ENCODE peak calls at places on chromosome 4, in nine cellular contexts. Q, C, P, B, O, K, V, Z and E are unnamed samples.

GRCh38 chr4:80963051-80963450 is 67.5 kb upstream of the BMP3 start:
- DNase-seq in Q (no peak), C (no peak), P (no peak), B (no peak), O (no peak), K (no peak), V (no peak), Z (no peak), E (no peak)

GRCh38 chr4:175412744-175413143 is 399.3 kb downstream of the GPM6A start:
- DNase-seq in Q (no peak), C (no peak), P (no peak), B (no peak), O (no peak), K (no peak), V (no peak), Z (no peak), E (no peak)

GRCh38 chr4:168995537-168996295 is 14.3 kb downstream of the CBR4 start:
- DNase-seq in Q (no peak), C (no peak), P (no peak), B (no peak), O (no peak), K (no peak), V (no peak), Z (no peak), E (no peak)

GRCh38 chr4:133969202-133969873 is 232.3 kb downstream of the PABPC4L start:
- DNase-seq in Q (no peak), C (no peak), P (no peak), B (no peak), O (no peak), K (no peak), V (no peak), Z (peak; percentile 22), E (peak; percentile 1)

GRCh38 chr4:186719925-186720694 is 3.5 kb downstream of the FAT1 start:
- DNase-seq in Q (no peak), C (no peak), P (no peak), B (no peak), O (no peak), K (no peak), V (no peak), Z (no peak), E (no peak)

GRCh38 chr4:35934370-35934981 is 309.8 kb downstream of the ARAP2 start:
- DNase-seq in Q (peak; percentile 12), C (no peak), P (no peak), B (no peak), O (no peak), K (no peak), V (no peak), Z (no peak), E (no peak)

GRCh38 chr4:54423066-54423465 is 194.0 kb downstream of the PDGFRA start:
- DNase-seq in Q (no peak), C (no peak), P (no peak), B (no peak), O (peak; percentile 0), K (no peak), V (no peak), Z (no peak), E (no peak)

GRCh38 chr4:93396274-93396673 is 432.3 kb upstream of the ATOH1 start:
- DNase-seq in Q (peak; percentile 36), C (no peak), P (no peak), B (no peak), O (no peak), K (no peak), V (peak; percentile 38), Z (no peak), E (no peak)

DNA sequence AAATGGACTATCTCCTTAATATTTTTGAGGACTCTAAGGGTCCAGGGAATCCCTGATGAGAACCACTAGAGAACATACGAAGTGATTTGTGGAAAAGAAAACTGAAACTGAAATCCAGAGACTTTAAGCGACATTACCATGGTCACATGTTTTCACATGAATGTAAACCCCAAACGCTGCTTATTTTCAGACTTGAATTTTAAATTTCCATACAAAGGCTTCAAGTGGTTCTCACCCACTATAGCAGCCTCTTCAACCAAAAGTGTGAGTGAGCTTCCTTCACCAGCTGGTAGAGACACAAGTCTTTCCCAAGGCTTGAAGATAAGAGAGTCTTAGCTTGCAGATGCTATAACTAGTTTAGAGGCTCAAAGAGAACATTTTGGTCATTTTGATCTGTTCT is 232.7 kb downstream of the MGST2 start:
- DNase-seq in Q (no peak), C (no peak), P (no peak), B (no peak), O (no peak), K (no peak), V (no peak), Z (no peak), E (no peak)
- H3K4me3 ChIP-seq in Q (no peak overlapping the region), C (no peak overlapping the region), P (no peak overlapping the region), B (no peak overlapping the region), O (no peak overlapping the region), K (no peak overlapping the region), V (no peak overlapping the region), Z (no peak overlapping the region), E (no peak overlapping the region)

DNA sequence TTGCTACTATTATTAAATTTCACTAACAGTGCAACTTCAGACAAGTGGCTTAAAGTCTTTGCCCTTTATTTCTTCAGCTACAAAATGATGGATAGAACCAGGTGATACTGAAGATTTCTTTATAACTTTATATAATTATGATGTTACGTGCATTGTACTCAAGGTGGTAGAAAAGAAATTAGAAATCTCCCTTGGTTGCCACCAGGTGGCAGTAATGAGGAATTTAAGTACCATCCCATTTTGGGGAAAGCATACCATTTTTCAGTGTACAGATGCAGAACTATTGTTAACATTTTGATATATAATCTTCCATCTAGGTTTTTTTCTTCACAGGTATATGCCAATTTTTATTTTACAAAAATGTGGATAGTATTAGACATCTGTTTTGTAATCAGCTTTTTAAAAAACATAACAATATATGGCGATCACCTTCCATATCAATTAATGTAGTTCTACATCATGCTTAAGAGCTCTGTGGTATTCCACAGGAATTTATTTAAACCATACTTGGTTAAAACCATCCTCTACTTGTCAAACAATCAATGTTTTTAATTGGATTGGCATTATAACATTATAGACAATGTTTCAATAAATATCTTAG is 37.7 kb upstream of the RAB33B start:
- DNase-seq in Q (peak; percentile 34), C (no peak), P (no peak), B (no peak), O (no peak), K (no peak), V (no peak), Z (no peak), E (peak; percentile 32)
- H3K27ac ChIP-seq in Q (no peak overlapping the region), C (no peak overlapping the region), P (no peak overlapping the region), B (no peak overlapping the region), O (no peak overlapping the region), K (no peak overlapping the region), V (no peak overlapping the region), Z (no peak overlapping the region), E (no peak overlapping the region)

GRCh38 chr4:158875455-158875854 is 106.6 kb downstream of the FNIP2 start:
- DNase-seq in Q (no peak), C (no peak), P (no peak), B (no peak), O (no peak), K (no peak), V (no peak), Z (no peak), E (no peak)
- H3K4me3 ChIP-seq in Q (no peak overlapping the region), C (no peak overlapping the region), P (no peak overlapping the region), B (no peak overlapping the region), O (no peak overlapping the region), K (no peak overlapping the region), V (no peak overlapping the region), Z (no peak overlapping the region), E (no peak overlapping the region)

DNA sequence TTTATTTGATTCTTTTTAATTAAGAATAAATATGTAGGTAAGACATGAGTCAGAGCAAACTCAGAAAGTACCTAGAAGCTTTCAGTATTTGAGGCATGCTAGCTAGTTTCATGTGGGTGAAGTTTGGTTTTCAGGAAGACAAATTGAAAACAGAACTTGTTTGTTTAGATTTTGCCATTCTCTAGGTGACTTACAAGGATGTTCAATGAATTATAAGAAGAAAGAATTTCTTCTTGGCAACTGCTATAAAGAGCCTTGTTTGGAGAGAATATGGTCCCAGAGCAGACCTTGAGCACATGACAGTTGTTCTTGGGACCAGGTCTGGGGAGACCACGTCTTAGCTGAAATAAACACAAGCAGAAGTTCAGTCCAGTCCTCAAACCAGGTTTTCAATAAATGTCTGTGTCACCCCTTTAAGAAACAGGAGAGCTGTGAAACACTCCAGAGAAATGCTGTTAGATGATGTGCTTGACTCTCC is 38.0 kb upstream of the IL21 start:
- DNase-seq in Q (no peak), C (no peak), P (no peak), B (no peak), O (no peak), K (no peak), V (no peak), Z (no peak), E (no peak)
- H3K27ac ChIP-seq in Q (no peak overlapping the region), C (no peak overlapping the region), P (no peak overlapping the region), B (no peak overlapping the region), O (no peak overlapping the region), K (no peak overlapping the region), V (no peak overlapping the region), Z (no peak overlapping the region), E (no peak overlapping the region)

GRCh38 chr4:39565925-39566630 is 38.8 kb upstream of the UGDH start:
- DNase-seq in Q (no peak), C (no peak), P (no peak), B (no peak), O (peak; percentile 54), K (no peak), V (peak; percentile 46), Z (no peak), E (peak; percentile 69)
- H3K4me3 ChIP-seq in Q (no peak overlapping the region), C (no peak overlapping the region), P (no peak overlapping the region), B (no peak overlapping the region), O (no peak overlapping the region), K (no peak overlapping the region), V (no peak overlapping the region), Z (no peak overlapping the region), E (no peak overlapping the region)

DNA sequence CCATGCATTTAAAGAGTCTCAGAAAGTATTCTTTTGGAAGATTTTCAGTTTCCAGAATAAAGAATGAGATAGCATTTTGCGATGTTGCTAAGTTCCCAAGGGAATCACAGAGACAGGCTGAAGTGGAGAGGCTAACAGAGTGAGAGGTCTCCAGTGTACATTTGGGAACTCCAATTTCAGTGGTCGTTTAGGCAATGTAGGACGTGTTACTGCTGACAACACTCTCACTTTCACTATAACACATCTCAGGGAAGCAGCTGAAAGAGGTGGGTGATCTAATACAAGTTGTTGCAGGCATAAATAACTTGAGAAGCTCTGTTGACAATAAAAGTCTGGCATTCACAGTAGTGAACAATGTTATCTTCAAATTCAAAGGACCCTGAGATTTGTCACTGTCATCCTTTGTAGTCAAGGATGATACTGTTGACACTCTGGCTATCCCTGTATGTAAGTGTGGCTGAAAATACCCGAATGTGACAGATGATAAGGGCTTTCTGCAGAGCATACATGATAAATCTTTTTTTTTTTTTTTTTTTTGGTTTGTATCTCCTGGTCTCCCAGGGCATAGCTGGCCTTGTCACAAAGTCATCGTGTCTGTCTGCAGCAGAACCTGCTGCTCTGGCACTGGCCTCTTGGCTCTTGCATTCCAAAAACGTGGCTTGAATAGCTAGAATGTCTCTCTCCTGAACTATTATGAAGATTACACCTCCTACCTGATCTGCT is 50.2 kb upstream of the SCRG1 start:
- DNase-seq in Q (no peak), C (no peak), P (peak; percentile 24), B (no peak), O (no peak), K (no peak), V (no peak), Z (no peak), E (no peak)
- H3K27ac ChIP-seq in Q (no peak overlapping the region), C (no peak overlapping the region), P (peak overlapping the region; percentile 75), B (no peak overlapping the region), O (no peak overlapping the region), K (no peak overlapping the region), V (no peak overlapping the region), Z (no peak overlapping the region), E (no peak overlapping the region)

GRCh38 chr4:184854673-184855072 is 28.9 kb upstream of the ACSL1 start:
- DNase-seq in Q (no peak), C (no peak), P (no peak), B (no peak), O (no peak), K (no peak), V (no peak), Z (no peak), E (no peak)
- H3K4me3 ChIP-seq in Q (no peak overlapping the region), C (no peak overlapping the region), P (no peak overlapping the region), B (no peak overlapping the region), O (no peak overlapping the region), K (no peak overlapping the region), V (no peak overlapping the region), Z (no peak overlapping the region), E (no peak overlapping the region)